ENCODE peak calls at places on chromosomes 13 and 19, in nine cellular contexts. One of them, this sample, is unnamed.

GRCh38 chr19:38134538-38135149 is 89.4 kb downstream of the DPF1 start:
- DNase-seq in epithelial cell of prostate: no peak
- DNase-seq in AG10803: peak
- DNase-seq in fibroblast of pulmonary artery: peak
- DNase-seq in H54: no peak
- DNase-seq in stimulated activated CD4-positive, alpha-beta T cell treated with anti-CD3 and anti-CD28 coated beads, TNF-alpha, amount 100 ng/mL, for 1 hour: no peak
- DNase-seq in activated T-cell treated with anti-CD3 and anti-CD28 coated beads, Interleukin-2, amount 50 U/mL, for 4 hours: no peak
- DNase-seq in skeletal muscle cell: no peak
- DNase-seq in A549: peak
- DNase-seq in this sample: peak

GRCh38 chr13:23674795-23675640 is 104.8 kb downstream of the TNFRSF19 start:
- DNase-seq in H54: no peak
- DNase-seq in stimulated activated CD4-positive, alpha-beta T cell treated with anti-CD3 and anti-CD28 coated beads, TNF-alpha, amount 100 ng/mL, for 1 hour: no peak
- DNase-seq in AG10803: peak
- DNase-seq in A549: peak
- DNase-seq in epithelial cell of prostate: peak
- DNase-seq in fibroblast of pulmonary artery: peak
- DNase-seq in skeletal muscle cell: peak
- DNase-seq in activated T-cell treated with anti-CD3 and anti-CD28 coated beads, Interleukin-2, amount 50 U/mL, for 4 hours: no peak
- DNase-seq in this sample: peak

GRCh38 chr19:33434886-33435705 is 61.6 kb downstream of the CEBPG start:
- DNase-seq in H54: peak
- DNase-seq in epithelial cell of prostate: no peak
- DNase-seq in AG10803: peak
- DNase-seq in stimulated activated CD4-positive, alpha-beta T cell treated with anti-CD3 and anti-CD28 coated beads, TNF-alpha, amount 100 ng/mL, for 1 hour: no peak
- DNase-seq in A549: no peak
- DNase-seq in activated T-cell treated with anti-CD3 and anti-CD28 coated beads, Interleukin-2, amount 50 U/mL, for 4 hours: no peak
- DNase-seq in fibroblast of pulmonary artery: peak
- DNase-seq in skeletal muscle cell: no peak
- DNase-seq in this sample: peak

GRCh38 chr19:52592301-52592700 is 22.2 kb downstream of the ZNF701 start:
- DNase-seq in skeletal muscle cell: no peak
- DNase-seq in fibroblast of pulmonary artery: no peak
- DNase-seq in epithelial cell of prostate: no peak
- DNase-seq in AG10803: no peak
- DNase-seq in activated T-cell treated with anti-CD3 and anti-CD28 coated beads, Interleukin-2, amount 50 U/mL, for 4 hours: no peak
- DNase-seq in A549: no peak
- DNase-seq in stimulated activated CD4-positive, alpha-beta T cell treated with anti-CD3 and anti-CD28 coated beads, TNF-alpha, amount 100 ng/mL, for 1 hour: no peak
- DNase-seq in H54: no peak
- DNase-seq in this sample: no peak

GRCh38 chr13:113152894-113153809 is 5.3 kb upstream of the PROZ start:
- DNase-seq in stimulated activated CD4-positive, alpha-beta T cell treated with anti-CD3 and anti-CD28 coated beads, TNF-alpha, amount 100 ng/mL, for 1 hour: no peak
- DNase-seq in H54: no peak
- DNase-seq in activated T-cell treated with anti-CD3 and anti-CD28 coated beads, Interleukin-2, amount 50 U/mL, for 4 hours: no peak
- DNase-seq in skeletal muscle cell: no peak
- DNase-seq in fibroblast of pulmonary artery: peak
- DNase-seq in AG10803: no peak
- DNase-seq in A549: peak
- DNase-seq in epithelial cell of prostate: no peak
- DNase-seq in this sample: peak

GRCh38 chr13:75139291-75139690 is 342.7 kb downstream of the TBC1D4 start:
- DNase-seq in A549: no peak
- DNase-seq in epithelial cell of prostate: no peak
- DNase-seq in stimulated activated CD4-positive, alpha-beta T cell treated with anti-CD3 and anti-CD28 coated beads, TNF-alpha, amount 100 ng/mL, for 1 hour: no peak
- DNase-seq in skeletal muscle cell: peak
- DNase-seq in H54: no peak
- DNase-seq in AG10803: peak
- DNase-seq in activated T-cell treated with anti-CD3 and anti-CD28 coated beads, Interleukin-2, amount 50 U/mL, for 4 hours: no peak
- DNase-seq in fibroblast of pulmonary artery: peak
- DNase-seq in this sample: no peak

GRCh38 chr19:6068711-6069110 is 41.6 kb downstream of the RFX2 start:
- DNase-seq in A549: no peak
- DNase-seq in AG10803: no peak
- DNase-seq in H54: no peak
- DNase-seq in skeletal muscle cell: no peak
- DNase-seq in fibroblast of pulmonary artery: no peak
- DNase-seq in stimulated activated CD4-positive, alpha-beta T cell treated with anti-CD3 and anti-CD28 coated beads, TNF-alpha, amount 100 ng/mL, for 1 hour: no peak
- DNase-seq in activated T-cell treated with anti-CD3 and anti-CD28 coated beads, Interleukin-2, amount 50 U/mL, for 4 hours: no peak
- DNase-seq in epithelial cell of prostate: no peak
- DNase-seq in this sample: no peak

GRCh38 chr19:660793-661426 is 2.1 kb downstream of the RNF126 start:
- DNase-seq in fibroblast of pulmonary artery: no peak
- DNase-seq in stimulated activated CD4-positive, alpha-beta T cell treated with anti-CD3 and anti-CD28 coated beads, TNF-alpha, amount 100 ng/mL, for 1 hour: no peak
- DNase-seq in H54: no peak
- DNase-seq in activated T-cell treated with anti-CD3 and anti-CD28 coated beads, Interleukin-2, amount 50 U/mL, for 4 hours: no peak
- DNase-seq in A549: no peak
- DNase-seq in skeletal muscle cell: no peak
- DNase-seq in epithelial cell of prostate: no peak
- DNase-seq in AG10803: no peak
- DNase-seq in this sample: no peak

GRCh38 chr13:38636106-38636505 is 50.8 kb upstream of the FREM2 start:
- DNase-seq in fibroblast of pulmonary artery: no peak
- DNase-seq in skeletal muscle cell: no peak
- DNase-seq in epithelial cell of prostate: no peak
- DNase-seq in H54: no peak
- DNase-seq in A549: no peak
- DNase-seq in stimulated activated CD4-positive, alpha-beta T cell treated with anti-CD3 and anti-CD28 coated beads, TNF-alpha, amount 100 ng/mL, for 1 hour: no peak
- DNase-seq in activated T-cell treated with anti-CD3 and anti-CD28 coated beads, Interleukin-2, amount 50 U/mL, for 4 hours: no peak
- DNase-seq in AG10803: no peak
- DNase-seq in this sample: no peak

GRCh38 chr13:23695711-23696512 is 125.7 kb downstream of the TNFRSF19 start:
- DNase-seq in H54: no peak
- DNase-seq in stimulated activated CD4-positive, alpha-beta T cell treated with anti-CD3 and anti-CD28 coated beads, TNF-alpha, amount 100 ng/mL, for 1 hour: peak
- DNase-seq in A549: no peak
- DNase-seq in fibroblast of pulmonary artery: no peak
- DNase-seq in activated T-cell treated with anti-CD3 and anti-CD28 coated beads, Interleukin-2, amount 50 U/mL, for 4 hours: peak
- DNase-seq in AG10803: no peak
- DNase-seq in epithelial cell of prostate: no peak
- DNase-seq in skeletal muscle cell: no peak
- DNase-seq in this sample: no peak

GRCh38 chr19:45352914-45353796 is 12.6 kb downstream of the KLC3 start:
- DNase-seq in activated T-cell treated with anti-CD3 and anti-CD28 coated beads, Interleukin-2, amount 50 U/mL, for 4 hours: no peak
- DNase-seq in fibroblast of pulmonary artery: no peak
- DNase-seq in epithelial cell of prostate: no peak
- DNase-seq in stimulated activated CD4-positive, alpha-beta T cell treated with anti-CD3 and anti-CD28 coated beads, TNF-alpha, amount 100 ng/mL, for 1 hour: no peak
- DNase-seq in H54: no peak
- DNase-seq in AG10803: no peak
- DNase-seq in A549: peak
- DNase-seq in skeletal muscle cell: no peak
- DNase-seq in this sample: no peak

GRCh38 chr19:13028027-13028426 is 32.8 kb downstream of the NFIX start:
- DNase-seq in epithelial cell of prostate: no peak
- DNase-seq in activated T-cell treated with anti-CD3 and anti-CD28 coated beads, Interleukin-2, amount 50 U/mL, for 4 hours: no peak
- DNase-seq in H54: no peak
- DNase-seq in skeletal muscle cell: no peak
- DNase-seq in stimulated activated CD4-positive, alpha-beta T cell treated with anti-CD3 and anti-CD28 coated beads, TNF-alpha, amount 100 ng/mL, for 1 hour: no peak
- DNase-seq in AG10803: no peak
- DNase-seq in A549: no peak
- DNase-seq in fibroblast of pulmonary artery: no peak
- DNase-seq in this sample: no peak

GRCh38 chr13:108496364-108497215 is 132.8 kb upstream of the MYO16 start:
- DNase-seq in activated T-cell treated with anti-CD3 and anti-CD28 coated beads, Interleukin-2, amount 50 U/mL, for 4 hours: no peak
- DNase-seq in stimulated activated CD4-positive, alpha-beta T cell treated with anti-CD3 and anti-CD28 coated beads, TNF-alpha, amount 100 ng/mL, for 1 hour: no peak
- DNase-seq in A549: no peak
- DNase-seq in fibroblast of pulmonary artery: peak
- DNase-seq in AG10803: no peak
- DNase-seq in skeletal muscle cell: no peak
- DNase-seq in epithelial cell of prostate: no peak
- DNase-seq in H54: no peak
- DNase-seq in this sample: peak

GRCh38 chr13:101204270-101205011 is 211.9 kb downstream of the NALCN start:
- DNase-seq in skeletal muscle cell: no peak
- DNase-seq in epithelial cell of prostate: no peak
- DNase-seq in activated T-cell treated with anti-CD3 and anti-CD28 coated beads, Interleukin-2, amount 50 U/mL, for 4 hours: no peak
- DNase-seq in A549: no peak
- DNase-seq in AG10803: peak
- DNase-seq in H54: no peak
- DNase-seq in stimulated activated CD4-positive, alpha-beta T cell treated with anti-CD3 and anti-CD28 coated beads, TNF-alpha, amount 100 ng/mL, for 1 hour: no peak
- DNase-seq in fibroblast of pulmonary artery: no peak
- DNase-seq in this sample: peak

GRCh38 chr19:12364391-12365093 is 941 bp downstream of the ZNF442 start:
- DNase-seq in fibroblast of pulmonary artery: peak
- DNase-seq in A549: no peak
- DNase-seq in H54: no peak
- DNase-seq in activated T-cell treated with anti-CD3 and anti-CD28 coated beads, Interleukin-2, amount 50 U/mL, for 4 hours: no peak
- DNase-seq in epithelial cell of prostate: no peak
- DNase-seq in skeletal muscle cell: no peak
- DNase-seq in stimulated activated CD4-positive, alpha-beta T cell treated with anti-CD3 and anti-CD28 coated beads, TNF-alpha, amount 100 ng/mL, for 1 hour: no peak
- DNase-seq in AG10803: peak
- DNase-seq in this sample: peak

GRCh38 chr13:32984857-32985626 is 31.2 kb upstream of the KL start:
- DNase-seq in AG10803: no peak
- DNase-seq in A549: peak
- DNase-seq in stimulated activated CD4-positive, alpha-beta T cell treated with anti-CD3 and anti-CD28 coated beads, TNF-alpha, amount 100 ng/mL, for 1 hour: no peak
- DNase-seq in fibroblast of pulmonary artery: no peak
- DNase-seq in skeletal muscle cell: no peak
- DNase-seq in H54: no peak
- DNase-seq in epithelial cell of prostate: peak
- DNase-seq in activated T-cell treated with anti-CD3 and anti-CD28 coated beads, Interleukin-2, amount 50 U/mL, for 4 hours: no peak
- DNase-seq in this sample: no peak

GRCh38 chr19:55312621-55313117 is 12.5 kb downstream of the TMEM150B start:
- DNase-seq in activated T-cell treated with anti-CD3 and anti-CD28 coated beads, Interleukin-2, amount 50 U/mL, for 4 hours: no peak
- DNase-seq in A549: no peak
- DNase-seq in stimulated activated CD4-positive, alpha-beta T cell treated with anti-CD3 and anti-CD28 coated beads, TNF-alpha, amount 100 ng/mL, for 1 hour: no peak
- DNase-seq in AG10803: no peak
- DNase-seq in fibroblast of pulmonary artery: no peak
- DNase-seq in H54: no peak
- DNase-seq in epithelial cell of prostate: no peak
- DNase-seq in skeletal muscle cell: no peak
- DNase-seq in this sample: no peak

GRCh38 chr13:107554355-107554905 is 660.9 kb downstream of the LIG4 start:
- DNase-seq in skeletal muscle cell: no peak
- DNase-seq in H54: no peak
- DNase-seq in epithelial cell of prostate: no peak
- DNase-seq in A549: no peak
- DNase-seq in fibroblast of pulmonary artery: no peak
- DNase-seq in stimulated activated CD4-positive, alpha-beta T cell treated with anti-CD3 and anti-CD28 coated beads, TNF-alpha, amount 100 ng/mL, for 1 hour: no peak
- DNase-seq in activated T-cell treated with anti-CD3 and anti-CD28 coated beads, Interleukin-2, amount 50 U/mL, for 4 hours: no peak
- DNase-seq in AG10803: no peak
- DNase-seq in this sample: no peak

GRCh38 chr19:6847828-6848200 is 39.6 kb upstream of the ADGRE1 start:
- DNase-seq in epithelial cell of prostate: no peak
- DNase-seq in skeletal muscle cell: no peak
- DNase-seq in fibroblast of pulmonary artery: no peak
- DNase-seq in A549: no peak
- DNase-seq in H54: no peak
- DNase-seq in AG10803: no peak
- DNase-seq in activated T-cell treated with anti-CD3 and anti-CD28 coated beads, Interleukin-2, amount 50 U/mL, for 4 hours: no peak
- DNase-seq in stimulated activated CD4-positive, alpha-beta T cell treated with anti-CD3 and anti-CD28 coated beads, TNF-alpha, amount 100 ng/mL, for 1 hour: no peak
- DNase-seq in this sample: no peak

GRCh38 chr19:3366761-3367571 is 583 bp downstream of the NFIC start:
- DNase-seq in activated T-cell treated with anti-CD3 and anti-CD28 coated beads, Interleukin-2, amount 50 U/mL, for 4 hours: no peak
- DNase-seq in H54: no peak
- DNase-seq in fibroblast of pulmonary artery: no peak
- DNase-seq in AG10803: no peak
- DNase-seq in epithelial cell of prostate: no peak
- DNase-seq in skeletal muscle cell: no peak
- DNase-seq in stimulated activated CD4-positive, alpha-beta T cell treated with anti-CD3 and anti-CD28 coated beads, TNF-alpha, amount 100 ng/mL, for 1 hour: no peak
- DNase-seq in A549: no peak
- DNase-seq in this sample: peak

GRCh38 chr19:1449467-1450442 is at the start of gene APC2:
- DNase-seq in A549: no peak
- DNase-seq in skeletal muscle cell: no peak
- DNase-seq in epithelial cell of prostate: no peak
- DNase-seq in activated T-cell treated with anti-CD3 and anti-CD28 coated beads, Interleukin-2, amount 50 U/mL, for 4 hours: no peak
- DNase-seq in H54: no peak
- DNase-seq in AG10803: peak
- DNase-seq in stimulated activated CD4-positive, alpha-beta T cell treated with anti-CD3 and anti-CD28 coated beads, TNF-alpha, amount 100 ng/mL, for 1 hour: no peak
- DNase-seq in fibroblast of pulmonary artery: no peak
- DNase-seq in this sample: peak

GRCh38 chr19:6947745-6948144 is 60.4 kb downstream of the ADGRE1 start:
- DNase-seq in A549: peak
- DNase-seq in activated T-cell treated with anti-CD3 and anti-CD28 coated beads, Interleukin-2, amount 50 U/mL, for 4 hours: peak
- DNase-seq in H54: peak
- DNase-seq in stimulated activated CD4-positive, alpha-beta T cell treated with anti-CD3 and anti-CD28 coated beads, TNF-alpha, amount 100 ng/mL, for 1 hour: peak
- DNase-seq in skeletal muscle cell: peak
- DNase-seq in AG10803: peak
- DNase-seq in fibroblast of pulmonary artery: peak
- DNase-seq in epithelial cell of prostate: no peak
- DNase-seq in this sample: peak

GRCh38 chr13:44004881-44005280 is 125.2 kb downstream of the LACC1 start:
- DNase-seq in epithelial cell of prostate: no peak
- DNase-seq in H54: peak
- DNase-seq in stimulated activated CD4-positive, alpha-beta T cell treated with anti-CD3 and anti-CD28 coated beads, TNF-alpha, amount 100 ng/mL, for 1 hour: no peak
- DNase-seq in fibroblast of pulmonary artery: peak
- DNase-seq in activated T-cell treated with anti-CD3 and anti-CD28 coated beads, Interleukin-2, amount 50 U/mL, for 4 hours: no peak
- DNase-seq in skeletal muscle cell: peak
- DNase-seq in AG10803: peak
- DNase-seq in A549: no peak
- DNase-seq in this sample: peak

This sample was measured in astrocyte of the hippocampus.